ENCODE peak calls at places on chromosomes 3 and 15, in four cellular contexts. H is A549, K is endothelial cell of umbilical vein, S is aorta. D is an unnamed sample. For H3K9me3, the result is how much of the 10 kb centered on the place peaks cover.

GRCh38 chr15:29822685-29823459 is 604 bp upstream of the TJP1 start:
- DNase-seq in H (peak), K (peak), S (peak), D (peak)

GRCh38 chr15:51401872-51402517 is 60.5 kb downstream of the GLDN start:
- DNase-seq in H (peak), K (peak), S (peak), D (no peak)

GRCh38 chr15:92808611-92809063 is 91.5 kb upstream of the CHD2 start:
- DNase-seq in H (no peak), K (no peak), S (peak), D (no peak)

GRCh38 chr15:34223904-34224596 is 766 bp upstream of the EMC4 start:
- DNase-seq in H (peak), K (peak), S (no peak), D (no peak)

GRCh38 chr3:60149501-60149900 is 1099.7 kb upstream of the CFAP20DC start:
- DNase-seq in H (no peak), K (no peak), S (no peak), D (no peak)

GRCh38 chr3:85007195-85008094 is 48.7 kb downstream of the CADM2 start:
- DNase-seq in H (no peak), K (no peak), S (no peak), D (no peak)

GRCh38 chr3:75978686-75979085 is 193.3 kb upstream of the ZNF717 start:
- DNase-seq in H (no peak), K (no peak), S (no peak), D (peak)

GRCh38 chr15:80289558-80290277 is 37.7 kb upstream of the CTXND1 start:
- DNase-seq in H (no peak), K (no peak), S (no peak), D (no peak)

GRCh38 chr3:171302009-171302408 is 158.2 kb downstream of the TNIK start:
- DNase-seq in H (no peak), K (no peak), S (no peak), D (no peak)

GRCh38 chr3:69116897-69117296 is 5.5 kb downstream of the LMOD3 start:
- DNase-seq in H (no peak), K (no peak), S (no peak), D (no peak)

GRCh38 chr15:69994429-69995201 is 103.1 kb downstream of the TLE3 start:
- DNase-seq in H (no peak), K (no peak), S (no peak), D (no peak)

GRCh38 chr3:10198761-10199688 is 34.3 kb downstream of the IRAK2 start:
- DNase-seq in H (peak), K (peak), S (no peak), D (no peak)

GRCh38 chr3:65641041-65641440 is 397.7 kb downstream of the MAGI1 start:
- DNase-seq in H (no peak), K (no peak), S (no peak), D (no peak)

GRCh38 chr3:1468145-1468544 is 375.3 kb downstream of the CNTN6 start:
- DNase-seq in H (no peak), K (no peak), S (no peak), D (no peak)

GRCh38 chr15:101264011-101264410 is 12.2 kb upstream of the CHSY1 start:
- DNase-seq in H (no peak), K (peak), S (peak), D (no peak)

GRCh38 chr3:141280086-141280485 is 48.5 kb downstream of the PXYLP1 start:
- DNase-seq in H (no peak), K (no peak), S (peak), D (no peak)

GRCh38 chr3:156554842-156555687 is at the start of gene SSR3:
- DNase-seq in H (peak), K (peak), S (peak), D (peak)

GRCh38 chr15:51134416-51135199 is 39.9 kb upstream of the TNFAIP8L3 start:
- DNase-seq in H (no peak), K (no peak), S (no peak), D (no peak)

GRCh38 chr3:105387122-105387751 is 20.5 kb downstream of the ALCAM start:
- DNase-seq in H (peak), K (no peak), S (no peak), D (no peak)

GRCh38 chr15:74541494-74542191 is 623 bp downstream of the ARID3B start:
- DNase-seq in H (no peak), K (peak), S (no peak), D (no peak)

GRCh38 chr3:130897316-130897715 is 3.4 kb downstream of the ATP2C1 start:
- DNase-seq in H (no peak), K (no peak), S (no peak), D (no peak)

GRCh38 chr3:172591876-172592771 is 68.9 kb upstream of the TNFSF10 start:
- DNase-seq in H (no peak), K (no peak), S (no peak), D (no peak)

GRCh38 chr3:50205719-50206276 is 727 bp downstream of the SLC38A3 start:
- DNase-seq in H (no peak), K (peak), S (no peak), D (no peak)

GRCh38 chr15:50916395-50916794 is 7.9 kb downstream of the AP4E1 start:
- DNase-seq in H (no peak), K (no peak), S (no peak), D (no peak)

GRCh38 chr3:24145981-24146822 is 201.1 kb downstream of the NR1D2 start:
- DNase-seq in H (peak), K (no peak), S (no peak), D (peak)

GRCh38 chr3:149145926-149146325 is 16.5 kb downstream of the HPS3 start:
- DNase-seq in H (no peak), K (peak), S (no peak), D (no peak)

GRCh38 chr3:196517142-196517808 is 2.1 kb upstream of the SMCO1 start:
- DNase-seq in H (no peak), K (no peak), S (no peak), D (no peak)
- H3K9me3 ChIP-seq in H (under half), K (under half), S (under half), D (under half)

GRCh38 chr15:56948000-56948765 is 29.7 kb downstream of the TCF12 start:
- DNase-seq in H (no peak), K (no peak), S (no peak), D (peak)
- H3K9me3 ChIP-seq in H (under half), K (under half), S (under half), D (under half)

DNA sequence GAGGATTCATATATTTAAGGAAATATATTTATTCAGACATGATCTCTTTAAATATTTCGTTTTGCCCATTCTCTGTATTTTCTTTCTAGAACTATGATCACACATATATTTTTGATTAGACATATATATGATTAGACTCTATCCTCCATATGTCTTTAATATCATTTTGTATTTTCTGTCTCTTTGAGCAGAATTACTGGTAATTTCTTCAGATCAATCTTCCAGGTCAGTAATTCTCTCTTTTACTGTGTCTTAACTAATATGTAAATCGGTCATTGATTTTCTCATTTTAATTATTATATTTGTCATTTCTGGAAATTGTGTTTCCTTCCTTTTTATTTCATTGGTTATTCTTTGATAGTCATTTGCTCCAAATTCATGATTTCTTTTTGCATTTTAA is 586.2 kb downstream of the NR2F2 start:
- DNase-seq in H (no peak), K (no peak), S (no peak), D (no peak)
- H3K9me3 ChIP-seq in H (under half), K (under half), S (under half), D (under half)

GRCh38 chr15:23670970-23671369 is 16.1 kb downstream of the NDN start:
- DNase-seq in H (no peak), K (no peak), S (no peak), D (no peak)
- H3K9me3 ChIP-seq in H (under half), K (under half), S (under half), D (under half)

GRCh38 chr3:128469128-128469527 is 2.4 kb upstream of the DNAJB8 start:
- DNase-seq in H (no peak), K (no peak), S (no peak), D (no peak)
- H3K9me3 ChIP-seq in H (under half), K (under half), S (under half), D (under half)

DNA sequence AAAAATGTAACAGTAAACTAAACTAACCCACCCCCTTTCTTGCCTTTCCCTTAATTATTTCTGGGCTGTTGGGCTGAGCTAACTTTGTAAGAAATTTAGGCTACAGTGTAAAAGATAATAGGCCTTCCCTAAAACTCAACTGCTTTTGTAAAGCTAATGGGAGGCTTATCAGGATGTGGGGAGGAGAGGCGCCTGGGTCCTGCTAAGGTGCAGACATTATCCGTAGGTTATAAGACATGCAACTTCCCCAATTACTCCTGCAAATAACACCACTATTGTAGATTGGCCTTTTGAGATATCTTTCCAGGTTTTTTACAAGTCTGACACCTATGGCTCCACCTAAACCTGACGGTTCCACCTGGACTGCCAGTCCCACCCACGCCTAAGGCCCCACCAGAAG is 88.3 kb downstream of the NPAP1 start:
- DNase-seq in H (no peak), K (no peak), S (no peak), D (no peak)
- H3K9me3 ChIP-seq in H (under half), K (under half), S (under half), D (under half)

DNA sequence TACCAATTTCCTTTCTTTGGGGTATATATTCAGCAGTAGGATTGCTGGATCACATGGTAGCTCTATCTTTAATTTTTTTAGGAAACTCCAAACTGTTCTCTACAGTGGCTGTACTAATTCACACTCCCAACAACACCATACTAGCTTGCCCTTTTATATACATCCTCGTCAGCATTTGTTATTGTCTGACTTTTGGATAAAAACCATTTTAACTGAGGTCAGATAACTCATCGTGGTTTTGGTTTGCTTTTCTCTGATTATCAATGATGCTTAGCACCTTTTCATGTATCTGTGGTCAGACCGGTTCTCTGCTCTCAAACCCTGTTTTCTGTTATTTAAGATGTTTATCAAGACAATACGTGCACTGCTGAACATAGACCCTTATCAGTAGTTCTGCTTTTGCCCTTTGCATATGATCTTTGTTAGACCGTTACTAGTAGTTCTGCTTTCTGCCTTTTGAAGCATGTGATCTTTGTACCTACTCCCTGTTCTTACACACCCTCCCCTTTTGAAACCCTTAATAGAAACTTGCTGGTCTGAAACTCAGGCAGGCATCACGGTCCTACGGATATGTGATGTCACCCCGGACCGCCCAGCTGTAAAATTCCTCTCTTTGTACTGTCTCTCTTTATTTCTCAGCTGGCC is 474.3 kb downstream of the RSL24D1 start:
- DNase-seq in H (no peak), K (no peak), S (no peak), D (no peak)
- H3K9me3 ChIP-seq in H (under half), K (under half), S (under half), D (under half)

DNA sequence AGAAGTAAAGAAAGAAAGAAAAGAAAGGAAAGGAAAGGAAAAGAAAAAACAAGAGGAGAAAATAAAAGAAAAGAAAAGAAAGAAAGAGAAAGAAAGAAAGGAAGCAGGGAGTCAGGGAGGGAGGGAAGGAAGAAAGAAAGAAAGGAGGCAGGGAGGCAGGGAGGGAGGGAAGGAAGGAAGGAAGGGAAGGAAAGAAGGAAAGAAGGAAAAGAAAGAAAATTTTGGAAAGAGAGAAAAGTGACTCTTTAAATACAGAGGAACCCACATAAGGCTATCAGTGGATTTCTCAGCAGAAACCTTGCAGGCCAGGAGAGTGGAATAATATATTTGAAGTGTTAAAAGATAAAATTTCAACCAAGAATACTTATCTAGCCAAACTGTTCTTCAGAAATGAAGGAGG is 44.2 kb upstream of the GNB4 start:
- DNase-seq in H (no peak), K (no peak), S (no peak), D (no peak)
- H3K9me3 ChIP-seq in H (under half), K (under half), S (under half), D (under half)

GRCh38 chr15:60551147-60551780 is 72.3 kb upstream of the ICE2 start:
- DNase-seq in H (no peak), K (no peak), S (no peak), D (no peak)
- H3K9me3 ChIP-seq in H (under half), K (under half), S (under half), D (under half)

D was measured in AG04450.